ENCODE peak calls at places on chromosome 18, in four cellular contexts. X is neuronal stem cell, U is mesendoderm, A is HCT116. Z is an unnamed sample.

GRCh38 chr18:47775961-47776360 is 154.5 kb downstream of the SMAD2 start:
- DNase-seq in X (no peak), U (peak), A (no peak), Z (no peak)

GRCh38 chr18:54269924-54270844 is 867 bp downstream of the POLI start:
- DNase-seq in X (no peak), U (peak), A (peak), Z (no peak)

GRCh38 chr18:48563027-48563426 is 24.2 kb downstream of the CTIF start:
- DNase-seq in X (no peak), U (peak), A (no peak), Z (no peak)

GRCh38 chr18:73785276-73785675 is 362.4 kb downstream of the FBXO15 start:
- DNase-seq in X (no peak), U (no peak), A (no peak), Z (no peak)

GRCh38 chr18:48803951-48804855 is 146.6 kb downstream of the SMAD7 start:
- DNase-seq in X (no peak), U (no peak), A (no peak), Z (no peak)

GRCh38 chr18:27750014-27750413 is 426.9 kb downstream of the CDH2 start:
- DNase-seq in X (peak), U (peak), A (peak), Z (peak)

GRCh38 chr18:7856099-7856498 is 289.0 kb downstream of the PTPRM start:
- DNase-seq in X (no peak), U (no peak), A (no peak), Z (no peak)

GRCh38 chr18:48155856-48156255 is 225.4 kb upstream of the SMAD2 start:
- DNase-seq in X (no peak), U (no peak), A (no peak), Z (no peak)

GRCh38 chr18:62182220-62182619 is 4.6 kb downstream of the PIGN start:
- DNase-seq in X (no peak), U (no peak), A (no peak), Z (no peak)

GRCh38 chr18:68439672-68440071 is 275.2 kb downstream of the TMX3 start:
- DNase-seq in X (no peak), U (no peak), A (no peak), Z (no peak)

GRCh38 chr18:71902482-71902881 is 641.7 kb downstream of the CBLN2 start:
- DNase-seq in X (no peak), U (no peak), A (no peak), Z (no peak)

GRCh38 chr18:50401888-50402287 is 27.0 kb downstream of the SKA1 start:
- DNase-seq in X (no peak), U (peak), A (no peak), Z (peak)

GRCh38 chr18:36828630-36829361 is at the start of the genes KIAA1328 and TPGS2:
- DNase-seq in X (peak), U (peak), A (peak), Z (peak)

GRCh38 chr18:63936156-63936931 is 12.8 kb upstream of the HMSD start:
- DNase-seq in X (peak), U (peak), A (peak), Z (no peak)

GRCh38 chr18:46096651-46097300 is 1.3 kb downstream of the ATP5F1A start:
- DNase-seq in X (no peak), U (peak), A (no peak), Z (peak)

GRCh38 chr18:46073474-46074331 is 1.6 kb upstream of the PSTPIP2 start:
- DNase-seq in X (peak), U (peak), A (peak), Z (peak)

GRCh38 chr18:63890950-63891304 is 3.4 kb downstream of the SERPINB2 start:
- DNase-seq in X (no peak), U (no peak), A (no peak), Z (no peak)

GRCh38 chr18:48203961-48204666 is 205.1 kb downstream of the ZBTB7C start:
- DNase-seq in X (no peak), U (peak), A (no peak), Z (no peak)

GRCh38 chr18:14970027-14970426 is 222.1 kb downstream of the ANKRD30B start:
- DNase-seq in X (no peak), U (peak), A (no peak), Z (no peak)

GRCh38 chr18:3816601-3817363 is 366.8 kb downstream of the TGIF1 start:
- DNase-seq in X (no peak), U (no peak), A (no peak), Z (no peak)

GRCh38 chr18:45312727-45313126 is 302.5 kb upstream of the SLC14A2 start:
- DNase-seq in X (no peak), U (no peak), A (no peak), Z (peak)

GRCh38 chr18:25517881-25518715 is 166.1 kb upstream of the ZNF521 start:
- DNase-seq in X (no peak), U (no peak), A (no peak), Z (no peak)

GRCh38 chr18:43525149-43525548 is 247.9 kb upstream of the SYT4 start:
- DNase-seq in X (no peak), U (no peak), A (no peak), Z (no peak)

GRCh38 chr18:24846133-24846532 is 385.7 kb downstream of the HRH4 start:
- DNase-seq in X (no peak), U (no peak), A (no peak), Z (no peak)

GRCh38 chr18:28178720-28179119 is 1.8 kb upstream of the CDH2 start:
- DNase-seq in X (no peak), U (peak), A (no peak), Z (no peak)

GRCh38 chr18:68822926-68823325 is 25.0 kb downstream of the CCDC102B start:
- DNase-seq in X (no peak), U (peak), A (no peak), Z (no peak)

GRCh38 chr18:59448546-59448945 is 89.5 kb upstream of the LMAN1 start:
- DNase-seq in X (no peak), U (no peak), A (no peak), Z (no peak)

GRCh38 chr18:48098007-48098406 is 167.5 kb upstream of the SMAD2 start:
- DNase-seq in X (no peak), U (no peak), A (no peak), Z (no peak)

GRCh38 chr18:25351773-25352628 is at the start of gene ZNF521:
- DNase-seq in X (peak), U (peak), A (peak), Z (peak)

GRCh38 chr18:26655010-26655613 is 106.8 kb upstream of the KCTD1 start:
- DNase-seq in X (peak), U (no peak), A (no peak), Z (peak)

GRCh38 chr18:68399721-68400120 is 315.2 kb downstream of the TMX3 start:
- DNase-seq in X (no peak), U (no peak), A (no peak), Z (no peak)

GRCh38 chr18:23134780-23135678 is at the start of gene CABLES1:
- DNase-seq in X (peak), U (peak), A (no peak), Z (peak)

GRCh38 chr18:35376742-35377695 is at the start of gene ZNF396:
- DNase-seq in X (peak), U (peak), A (peak), Z (peak)

GRCh38 chr18:55589625-55590291 is 1.8 kb upstream of the TCF4 start:
- DNase-seq in X (peak), U (peak), A (no peak), Z (peak)
- H3K4me3 ChIP-seq in X (peak), U (peak), A (no peak), Z (peak)

DNA sequence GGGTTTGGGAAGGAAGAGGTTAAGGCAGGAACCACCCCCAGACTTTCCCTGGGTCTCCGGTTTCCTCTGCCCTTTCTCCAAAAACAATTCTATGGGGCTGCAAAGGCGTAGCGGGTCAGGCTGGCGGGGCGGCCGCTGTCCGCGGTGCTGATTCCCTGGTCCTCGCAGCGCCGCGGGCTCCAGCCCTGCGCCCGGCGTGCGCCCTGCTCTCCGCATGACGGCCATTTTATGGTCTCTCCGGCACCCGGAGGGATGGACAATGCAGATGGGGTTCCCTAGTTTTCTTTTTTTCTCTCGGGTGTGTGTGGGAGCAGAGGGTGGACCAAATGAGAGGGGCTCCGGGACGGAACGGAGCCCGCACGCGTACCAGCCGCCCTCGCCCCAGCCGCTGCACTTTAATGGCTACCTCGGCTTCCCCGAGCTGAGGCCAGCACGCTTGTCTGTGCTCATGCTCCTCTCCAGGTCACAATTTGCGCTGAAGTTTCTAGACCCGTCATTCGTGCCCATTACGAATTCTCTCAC is 1.6 kb downstream of the ST8SIA3 start:
- DNase-seq in X (peak), U (peak), A (no peak), Z (no peak)
- H3K9ac ChIP-seq in X (peak), U (no peak), A (no peak), Z (no peak)

GRCh38 chr18:75269696-75270095 is 59.1 kb downstream of the TSHZ1 start:
- DNase-seq in X (no peak), U (no peak), A (no peak), Z (no peak)
- H3K4me2 ChIP-seq in X (no peak), U (no peak), A (no peak), Z (peak)

GRCh38 chr18:78996741-78997490 is 17.3 kb downstream of the SALL3 start:
- DNase-seq in X (no peak), U (no peak), A (no peak), Z (no peak)
- H3K4me3 ChIP-seq in X (no peak), U (no peak), A (no peak), Z (no peak)

DNA sequence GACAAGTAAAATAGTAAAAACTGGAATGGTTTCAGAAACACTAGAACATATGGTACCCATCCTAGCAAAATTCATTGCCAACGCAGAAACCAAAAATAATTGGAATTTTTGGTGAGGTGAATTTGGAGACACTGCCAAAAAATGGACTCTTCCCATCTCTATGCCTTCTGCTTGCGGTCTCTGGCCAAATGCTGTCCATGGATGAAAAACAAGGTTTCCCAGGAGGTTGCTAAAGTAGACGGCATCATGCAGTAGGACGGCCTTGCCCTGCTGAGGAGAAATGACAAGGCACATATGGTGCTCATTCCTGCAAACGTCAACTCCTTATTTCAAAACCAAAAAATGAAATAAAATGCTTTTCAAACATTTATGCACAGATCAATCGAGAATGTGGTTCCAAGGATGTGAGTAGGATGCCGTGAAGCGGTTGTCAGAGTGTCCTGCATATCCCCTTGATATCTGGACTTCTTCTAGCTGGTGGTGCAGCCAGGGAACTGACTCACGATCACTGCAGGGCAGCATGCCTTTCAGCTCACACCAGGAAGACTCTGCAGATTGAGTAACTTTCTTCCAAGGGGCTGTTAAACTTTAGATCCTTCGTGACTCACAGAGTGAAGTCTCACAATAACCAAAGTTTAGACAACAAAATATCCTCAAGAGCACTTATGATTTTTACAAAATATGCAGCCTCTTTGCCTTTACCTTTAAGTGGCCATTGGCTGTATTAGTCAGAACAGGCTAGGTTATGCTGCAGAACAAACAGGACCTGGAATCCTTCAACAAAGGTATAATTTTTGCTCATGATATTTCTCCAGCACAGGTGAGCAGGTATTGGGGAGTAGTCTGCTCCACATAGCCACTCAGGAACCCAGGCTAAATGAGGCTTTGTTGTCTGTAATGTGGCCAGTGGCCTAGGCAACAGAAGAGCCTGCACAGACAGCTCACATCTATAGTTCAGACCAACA is 149.4 kb upstream of the NDUFV2 start:
- DNase-seq in X (no peak), U (no peak), A (no peak), Z (no peak)
- H3K9ac ChIP-seq in X (no peak), U (no peak), A (no peak), Z (no peak)

GRCh38 chr18:30486856-30487255 is 555.7 kb downstream of the DSC3 start:
- DNase-seq in X (no peak), U (no peak), A (no peak), Z (no peak)
- H3K4me2 ChIP-seq in X (no peak), U (no peak), A (no peak), Z (no peak)